ENCODE peak calls at places on chromosomes 5 and 9, in seven cellular contexts. One of them, this sample, is unnamed.

GRCh38 chr5:133715622-133716021 is 103.3 kb upstream of the FSTL4 start:
- DNase-seq in GM12865: no peak
- DNase-seq in dermis microvascular lymphatic vessel endothelial cell: no peak
- DNase-seq in NCI-H1417 treated with DMSO at 0.1 percent for 48 hours: no peak
- DNase-seq in neuronal stem cell: no peak
- DNase-seq in NCI-H1694: no peak
- DNase-seq in EL: no peak
- DNase-seq in this sample: no peak

GRCh38 chr5:158921441-158922262 is 178.1 kb downstream of the EBF1 start:
- DNase-seq in NCI-H1694: peak; percentile 42
- DNase-seq in NCI-H1417 treated with DMSO at 0.1 percent for 48 hours: no peak
- DNase-seq in GM12865: no peak
- DNase-seq in neuronal stem cell: no peak
- DNase-seq in EL: no peak
- DNase-seq in dermis microvascular lymphatic vessel endothelial cell: no peak
- DNase-seq in this sample: no peak

GRCh38 chr9:136617746-136618577 is 44.8 kb upstream of the EGFL7 start:
- DNase-seq in EL: no peak
- DNase-seq in NCI-H1417 treated with DMSO at 0.1 percent for 48 hours: no peak
- DNase-seq in GM12865: peak; percentile 34
- DNase-seq in neuronal stem cell: no peak
- DNase-seq in NCI-H1694: no peak
- DNase-seq in dermis microvascular lymphatic vessel endothelial cell: no peak
- DNase-seq in this sample: peak; percentile 92

GRCh38 chr5:1437452-1437851 is 7.8 kb downstream of the SLC6A3 start:
- DNase-seq in NCI-H1694: peak; percentile 62
- DNase-seq in GM12865: no peak
- DNase-seq in EL: peak; percentile 60
- DNase-seq in NCI-H1417 treated with DMSO at 0.1 percent for 48 hours: no peak
- DNase-seq in neuronal stem cell: no peak
- DNase-seq in dermis microvascular lymphatic vessel endothelial cell: no peak
- DNase-seq in this sample: no peak

GRCh38 chr5:75281716-75282465 is 45.2 kb upstream of the ANKRD31 start:
- DNase-seq in neuronal stem cell: no peak
- DNase-seq in NCI-H1694: no peak
- DNase-seq in EL: peak; percentile 31
- DNase-seq in GM12865: no peak
- DNase-seq in dermis microvascular lymphatic vessel endothelial cell: no peak
- DNase-seq in NCI-H1417 treated with DMSO at 0.1 percent for 48 hours: no peak
- DNase-seq in this sample: no peak

GRCh38 chr5:68418230-68418629 is 202.7 kb downstream of the PIK3R1 start:
- DNase-seq in NCI-H1694: no peak
- DNase-seq in EL: peak; percentile 40
- DNase-seq in GM12865: no peak
- DNase-seq in dermis microvascular lymphatic vessel endothelial cell: no peak
- DNase-seq in NCI-H1417 treated with DMSO at 0.1 percent for 48 hours: no peak
- DNase-seq in neuronal stem cell: no peak
- DNase-seq in this sample: no peak

GRCh38 chr5:66529182-66529581 is 67.0 kb upstream of the MAST4 start:
- DNase-seq in NCI-H1417 treated with DMSO at 0.1 percent for 48 hours: no peak
- DNase-seq in GM12865: no peak
- DNase-seq in EL: no peak
- DNase-seq in neuronal stem cell: no peak
- DNase-seq in NCI-H1694: no peak
- DNase-seq in dermis microvascular lymphatic vessel endothelial cell: no peak
- DNase-seq in this sample: no peak

GRCh38 chr9:37126214-37126788 is 5.9 kb downstream of the ZCCHC7 start:
- DNase-seq in NCI-H1417 treated with DMSO at 0.1 percent for 48 hours: no peak
- DNase-seq in dermis microvascular lymphatic vessel endothelial cell: no peak
- DNase-seq in neuronal stem cell: no peak
- DNase-seq in GM12865: no peak
- DNase-seq in NCI-H1694: no peak
- DNase-seq in EL: no peak
- DNase-seq in this sample: no peak

GRCh38 chr5:179885491-179886090 is 22.1 kb downstream of the TBC1D9B start:
- DNase-seq in NCI-H1417 treated with DMSO at 0.1 percent for 48 hours: no peak
- DNase-seq in GM12865: no peak
- DNase-seq in dermis microvascular lymphatic vessel endothelial cell: no peak
- DNase-seq in NCI-H1694: no peak
- DNase-seq in EL: no peak
- DNase-seq in neuronal stem cell: no peak
- DNase-seq in this sample: no peak

GRCh38 chr9:96449844-96450612 is at the start of gene HABP4:
- DNase-seq in EL: peak; percentile 96
- DNase-seq in neuronal stem cell: peak; percentile 94
- DNase-seq in GM12865: peak; percentile 95
- DNase-seq in dermis microvascular lymphatic vessel endothelial cell: peak; percentile 82
- DNase-seq in NCI-H1694: peak; percentile 78
- DNase-seq in NCI-H1417 treated with DMSO at 0.1 percent for 48 hours: peak; percentile 89
- DNase-seq in this sample: peak; percentile 94

GRCh38 chr5:11903121-11903613 is 1.1 kb downstream of the CTNND2 start:
- DNase-seq in GM12865: no peak
- DNase-seq in dermis microvascular lymphatic vessel endothelial cell: no peak
- DNase-seq in NCI-H1694: peak; percentile 59
- DNase-seq in neuronal stem cell: peak; percentile 32
- DNase-seq in NCI-H1417 treated with DMSO at 0.1 percent for 48 hours: no peak
- DNase-seq in EL: no peak
- DNase-seq in this sample: no peak

GRCh38 chr9:16282216-16282615 is 588.3 kb downstream of the BNC2 start:
- DNase-seq in NCI-H1417 treated with DMSO at 0.1 percent for 48 hours: no peak
- DNase-seq in neuronal stem cell: no peak
- DNase-seq in GM12865: no peak
- DNase-seq in EL: peak; percentile 66
- DNase-seq in NCI-H1694: no peak
- DNase-seq in dermis microvascular lymphatic vessel endothelial cell: no peak
- DNase-seq in this sample: peak; percentile 47

GRCh38 chr9:28539432-28539831 is 966.2 kb upstream of the C9orf72 start:
- DNase-seq in neuronal stem cell: no peak
- DNase-seq in NCI-H1694: no peak
- DNase-seq in NCI-H1417 treated with DMSO at 0.1 percent for 48 hours: peak; percentile 9
- DNase-seq in GM12865: no peak
- DNase-seq in EL: no peak
- DNase-seq in dermis microvascular lymphatic vessel endothelial cell: no peak
- DNase-seq in this sample: no peak

GRCh38 chr5:59125961-59126360 is 543.1 kb downstream of the RAB3C start:
- DNase-seq in dermis microvascular lymphatic vessel endothelial cell: no peak
- DNase-seq in EL: peak; percentile 12
- DNase-seq in NCI-H1694: no peak
- DNase-seq in neuronal stem cell: no peak
- DNase-seq in GM12865: no peak
- DNase-seq in NCI-H1417 treated with DMSO at 0.1 percent for 48 hours: no peak
- DNase-seq in this sample: no peak

GRCh38 chr5:136020383-136021015 is 8.3 kb upstream of the TGFBI start:
- DNase-seq in NCI-H1417 treated with DMSO at 0.1 percent for 48 hours: no peak
- DNase-seq in GM12865: no peak
- DNase-seq in NCI-H1694: no peak
- DNase-seq in neuronal stem cell: no peak
- DNase-seq in EL: peak; percentile 99
- DNase-seq in dermis microvascular lymphatic vessel endothelial cell: no peak
- DNase-seq in this sample: peak; percentile 41

GRCh38 chr5:54795284-54795683 is 190.1 kb downstream of the ESM1 start:
- DNase-seq in EL: no peak
- DNase-seq in neuronal stem cell: no peak
- DNase-seq in NCI-H1417 treated with DMSO at 0.1 percent for 48 hours: no peak
- DNase-seq in dermis microvascular lymphatic vessel endothelial cell: no peak
- DNase-seq in NCI-H1694: no peak
- DNase-seq in GM12865: no peak
- DNase-seq in this sample: no peak

GRCh38 chr9:128689820-128690683 is 1.0 kb downstream of the SET start:
- DNase-seq in EL: peak; percentile 54
- DNase-seq in NCI-H1694: no peak
- DNase-seq in NCI-H1417 treated with DMSO at 0.1 percent for 48 hours: no peak
- DNase-seq in dermis microvascular lymphatic vessel endothelial cell: no peak
- DNase-seq in neuronal stem cell: peak; percentile 41
- DNase-seq in GM12865: peak; percentile 68
- DNase-seq in this sample: peak; percentile 71

GRCh38 chr5:98906756-98907355 is 22.0 kb downstream of the CHD1 start:
- DNase-seq in GM12865: no peak
- DNase-seq in NCI-H1417 treated with DMSO at 0.1 percent for 48 hours: no peak
- DNase-seq in NCI-H1694: no peak
- DNase-seq in dermis microvascular lymphatic vessel endothelial cell: no peak
- DNase-seq in EL: peak; percentile 25
- DNase-seq in neuronal stem cell: no peak
- DNase-seq in this sample: no peak

GRCh38 chr9:69936427-69936826 is 107.2 kb upstream of the MAMDC2 start:
- DNase-seq in dermis microvascular lymphatic vessel endothelial cell: no peak
- DNase-seq in NCI-H1417 treated with DMSO at 0.1 percent for 48 hours: no peak
- DNase-seq in EL: peak; percentile 54
- DNase-seq in neuronal stem cell: no peak
- DNase-seq in NCI-H1694: no peak
- DNase-seq in GM12865: no peak
- DNase-seq in this sample: no peak

GRCh38 chr9:78354324-78354973 is 57.5 kb downstream of the PSAT1 start:
- DNase-seq in NCI-H1417 treated with DMSO at 0.1 percent for 48 hours: no peak
- DNase-seq in dermis microvascular lymphatic vessel endothelial cell: no peak
- DNase-seq in neuronal stem cell: no peak
- DNase-seq in NCI-H1694: no peak
- DNase-seq in EL: no peak
- DNase-seq in GM12865: no peak
- DNase-seq in this sample: no peak

GRCh38 chr5:68196876-68197275 is 18.7 kb upstream of the PIK3R1 start:
- DNase-seq in EL: no peak
- DNase-seq in GM12865: peak; percentile 78
- DNase-seq in neuronal stem cell: no peak
- DNase-seq in dermis microvascular lymphatic vessel endothelial cell: no peak
- DNase-seq in NCI-H1694: no peak
- DNase-seq in NCI-H1417 treated with DMSO at 0.1 percent for 48 hours: no peak
- DNase-seq in this sample: peak; percentile 89

GRCh38 chr9:89360465-89360864 is 42.2 kb downstream of the SECISBP2 start:
- DNase-seq in neuronal stem cell: no peak
- DNase-seq in NCI-H1694: peak; percentile 39
- DNase-seq in NCI-H1417 treated with DMSO at 0.1 percent for 48 hours: no peak
- DNase-seq in GM12865: no peak
- DNase-seq in EL: no peak
- DNase-seq in dermis microvascular lymphatic vessel endothelial cell: no peak
- DNase-seq in this sample: no peak

This sample was measured in RPMI8226.